ENCODE peak calls at places on chromosomes 6 and 20, in five cellular contexts. Y, C, G, B and M are unnamed samples.

GRCh38 chr6:138577151-138577915 is 78.0 kb upstream of the NHSL1 start:
- DNase-seq in G (no peak), C (no peak), B (no peak), Y (peak), M (peak)

GRCh38 chr20:58890073-58890453 is 37.5 kb downstream of the GNAS start:
- DNase-seq in B (no peak), Y (no peak), C (no peak), G (no peak), M (no peak)

GRCh38 chr6:105981002-105981887 is 104.9 kb upstream of the PRDM1 start:
- DNase-seq in G (no peak), Y (no peak), C (peak), B (no peak), M (peak)

GRCh38 chr20:51767018-51767866 is 948 bp downstream of the ATP9A start:
- DNase-seq in C (peak), G (peak), B (peak), Y (peak), M (peak)

GRCh38 chr6:50145125-50145524 is 95.4 kb upstream of the DEFB112 start:
- DNase-seq in C (no peak), G (no peak), Y (no peak), B (no peak), M (no peak)

GRCh38 chr20:11582073-11582472 is 335.6 kb upstream of the BTBD3 start:
- DNase-seq in G (no peak), Y (no peak), C (no peak), B (no peak), M (no peak)

GRCh38 chr6:44237813-44238433 is 9.0 kb upstream of the HSP90AB1 start:
- DNase-seq in Y (peak), B (peak), G (peak), C (peak), M (peak)

GRCh38 chr20:38842558-38842981 is 37.1 kb downstream of the PPP1R16B start:
- DNase-seq in G (no peak), C (no peak), B (no peak), Y (peak), M (peak)

GRCh38 chr6:40931927-40932326 is 107.1 kb downstream of the UNC5CL start:
- DNase-seq in Y (no peak), B (no peak), C (no peak), G (no peak), M (no peak)

GRCh38 chr20:20024942-20025341 is 7.8 kb downstream of the NAA20 start:
- DNase-seq in Y (no peak), G (no peak), B (no peak), C (no peak), M (no peak)

GRCh38 chr20:17520583-17520982 is 10.6 kb downstream of the BFSP1 start:
- DNase-seq in C (no peak), G (no peak), Y (no peak), B (no peak), M (no peak)

GRCh38 chr20:41242352-41242751 is 75.2 kb downstream of the ZHX3 start:
- DNase-seq in G (no peak), B (no peak), Y (no peak), C (no peak), M (no peak)

GRCh38 chr6:112330877-112331260 is 16.3 kb upstream of the RFPL4B start:
- DNase-seq in Y (no peak), G (no peak), B (no peak), C (no peak), M (no peak)

GRCh38 chr20:13671500-13672288 is 33.0 kb upstream of the TASP1 start:
- DNase-seq in C (no peak), G (no peak), B (no peak), Y (no peak), M (no peak)

GRCh38 chr6:169501128-169501527 is 200.7 kb downstream of the WDR27 start:
- DNase-seq in Y (no peak), C (no peak), B (no peak), G (no peak), M (no peak)

GRCh38 chr20:60268502-60268901 is 310.3 kb downstream of the CDH26 start:
- DNase-seq in Y (no peak), G (no peak), C (no peak), B (no peak), M (no peak)

GRCh38 chr20:3741846-3742458 is 9.5 kb downstream of the HSPA12B start:
- DNase-seq in G (no peak), Y (no peak), C (no peak), B (no peak), M (no peak)

GRCh38 chr20:51804754-51805153 is 2.4 kb upstream of the SALL4 start:
- DNase-seq in B (no peak), G (no peak), C (no peak), Y (no peak), M (no peak)

GRCh38 chr6:149891259-149891658 is 6.7 kb downstream of the RAET1E start:
- DNase-seq in G (no peak), C (no peak), Y (no peak), B (no peak), M (no peak)

GRCh38 chr6:161837854-161838253 is 564.0 kb upstream of the AGPAT4 start:
- DNase-seq in C (no peak), B (no peak), Y (no peak), G (no peak), M (no peak)

GRCh38 chr6:56902551-56903464 is 52.1 kb upstream of the BEND6 start:
- DNase-seq in B (no peak), G (no peak), C (no peak), Y (peak), M (peak)

GRCh38 chr6:109794201-109794926 is 103.3 kb downstream of the FIG4 start:
- DNase-seq in B (no peak), G (no peak), Y (no peak), C (no peak), M (no peak)

GRCh38 chr6:52300489-52300931 is 16.0 kb upstream of the MCM3 start:
- DNase-seq in B (no peak), Y (no peak), C (no peak), G (no peak), M (no peak)

GRCh38 chr6:107665386-107665785 is 158.7 kb downstream of the SCML4 start:
- DNase-seq in B (no peak), Y (no peak), G (no peak), C (no peak), M (no peak)

GRCh38 chr6:44177691-44178423 is 19.2 kb downstream of the CAPN11 start:
- DNase-seq in C (no peak), B (no peak), G (no peak), Y (no peak), M (no peak)

GRCh38 chr20:25084616-25085187 is 2.8 kb upstream of the VSX1 start:
- DNase-seq in G (no peak), C (peak), B (no peak), Y (no peak), M (no peak)

GRCh38 chr6:44487002-44487401 is 99.5 kb downstream of the CDC5L start:
- DNase-seq in G (no peak), B (no peak), Y (no peak), C (no peak), M (no peak)

GRCh38 chr6:163491901-163492300 is 77.4 kb downstream of the QKI start:
- DNase-seq in C (no peak), G (no peak), B (no peak), Y (no peak), M (no peak)

GRCh38 chr20:32600681-32601237 is 15.6 kb upstream of the NOL4L start:
- DNase-seq in C (no peak), G (no peak), Y (no peak), B (no peak), M (peak)

GRCh38 chr6:130625825-130626500 is 201.2 kb upstream of the SMLR1 start:
- DNase-seq in C (no peak), Y (peak), G (no peak), B (no peak), M (peak)

GRCh38 chr6:52146851-52147445 is 39.2 kb upstream of the IL17A start:
- DNase-seq in G (no peak), Y (no peak), C (no peak), B (no peak), M (no peak)

GRCh38 chr6:134698228-134698627 is 251.7 kb downstream of the ALDH8A1 start:
- DNase-seq in Y (no peak), G (no peak), B (no peak), C (no peak), M (no peak)

GRCh38 chr20:22583773-22584629 is at the start of gene FOXA2:
- DNase-seq in B (no peak), Y (no peak), G (peak), C (peak), M (no peak)

GRCh38 chr6:3393796-3394195 is 63.1 kb downstream of the SLC22A23 start:
- DNase-seq in G (no peak), B (no peak), C (no peak), Y (no peak), M (no peak)

GRCh38 chr6:70108230-70108629 is 194.7 kb downstream of the COL9A1 start:
- DNase-seq in G (no peak), B (peak), Y (peak), C (no peak), M (peak)

GRCh38 chr6:138397128-138397814 is 6.8 kb upstream of the HEBP2 start:
- DNase-seq in C (no peak), G (no peak), Y (no peak), B (no peak), M (no peak)

GRCh38 chr6:68559052-68559451 is 76.0 kb upstream of the ADGRB3 start:
- DNase-seq in Y (no peak), B (no peak), G (no peak), C (no peak), M (no peak)

GRCh38 chr6:46287043-46287442 is 116.3 kb upstream of the ENPP5 start:
- DNase-seq in G (no peak), B (no peak), Y (no peak), C (no peak), M (no peak)

GRCh38 chr6:46276571-46277142 is 105.9 kb upstream of the ENPP5 start:
- DNase-seq in C (no peak), B (no peak), G (no peak), Y (no peak), M (no peak)

GRCh38 chr6:46284472-46284871 is 113.7 kb upstream of the ENPP5 start:
- DNase-seq in B (no peak), Y (no peak), C (no peak), G (no peak), M (no peak)

GRCh38 chr6:46279874-46280273 is 109.1 kb upstream of the ENPP5 start:
- DNase-seq in Y (no peak), B (no peak), G (no peak), C (no peak), M (no peak)

GRCh38 chr6:46281110-46281509 is 110.3 kb upstream of the ENPP5 start:
- DNase-seq in G (no peak), Y (no peak), B (no peak), C (no peak), M (no peak)
- TF ChIP-seq CTCF in G (no peak), Y (no peak), B (no peak), C (no peak), M (no peak)

GRCh38 chr6:90216081-90216977 is 80.3 kb downstream of the BACH2 start:
- DNase-seq in C (peak), B (no peak), Y (no peak), G (no peak), M (peak)
- TF ChIP-seq CTCF in C (no peak), B (no peak), Y (no peak), G (no peak), M (no peak)

GRCh38 chr6:30686908-30687658 is 638 bp upstream of the PPP1R18 start:
- DNase-seq in B (peak), C (peak), Y (peak), G (peak), M (peak)

GRCh38 chr6:30684386-30685156 is 1.9 kb downstream of the PPP1R18 start:
- DNase-seq in G (no peak), Y (peak), B (no peak), C (no peak), M (peak)

GRCh38 chr6:30683980-30684338 is 2.5 kb downstream of the PPP1R18 start:
- DNase-seq in B (no peak), G (no peak), Y (no peak), C (no peak), M (no peak)

GRCh38 chr6:30685977-30686907 is at the start of gene PPP1R18:
- DNase-seq in C (peak), Y (peak), B (no peak), G (peak), M (peak)

GRCh38 chr6:30685157-30685976 is 1.1 kb downstream of the PPP1R18 start:
- DNase-seq in C (no peak), G (no peak), Y (peak), B (no peak), M (no peak)
- TF ChIP-seq CTCF in C (no peak), G (no peak), Y (peak), B (no peak), M (peak)

GRCh38 chr6:25249133-25249532 is 30.0 kb upstream of the CARMIL1 start:
- DNase-seq in G (no peak), Y (no peak), B (no peak), C (no peak), M (no peak)

GRCh38 chr6:25239498-25239897 is 39.7 kb upstream of the CARMIL1 start:
- DNase-seq in G (no peak), B (no peak), C (no peak), Y (no peak), M (no peak)

GRCh38 chr6:25242567-25242966 is 36.6 kb upstream of the CARMIL1 start:
- DNase-seq in B (no peak), C (no peak), Y (no peak), G (no peak), M (no peak)

GRCh38 chr6:25248100-25248499 is 31.1 kb upstream of the CARMIL1 start:
- DNase-seq in C (no peak), Y (no peak), B (no peak), G (no peak), M (no peak)

DNA sequence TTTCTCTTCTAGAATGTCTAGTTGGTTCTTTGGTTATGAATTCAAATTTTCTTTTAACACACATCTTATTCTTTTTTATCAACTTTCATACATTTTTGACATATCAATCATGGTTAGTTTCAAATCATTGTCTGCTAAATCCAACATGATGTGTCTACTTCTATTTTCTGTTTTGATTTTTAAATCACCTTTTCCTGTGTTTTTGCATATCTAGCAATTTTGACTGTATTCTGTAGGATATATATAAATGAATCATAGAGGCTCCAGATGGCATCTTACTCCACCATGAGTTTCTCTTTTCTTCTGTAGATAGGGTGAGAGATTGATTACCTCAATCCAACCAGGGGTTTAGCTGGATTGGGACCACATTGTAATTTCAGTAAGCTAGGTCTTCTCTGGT is 34.3 kb upstream of the CARMIL1 start:
- DNase-seq in B (no peak), Y (no peak), G (no peak), C (no peak), M (no peak)
- TF ChIP-seq CTCF in B (no peak), Y (no peak), G (no peak), C (no peak), M (no peak)

GRCh38 chr6:24829657-24830056 is 30.9 kb upstream of the ARMH2 start:
- DNase-seq in G (no peak), Y (no peak), B (no peak), C (no peak), M (no peak)
- TF ChIP-seq CTCF in G (no peak), Y (no peak), B (no peak), C (no peak), M (no peak)

DNA sequence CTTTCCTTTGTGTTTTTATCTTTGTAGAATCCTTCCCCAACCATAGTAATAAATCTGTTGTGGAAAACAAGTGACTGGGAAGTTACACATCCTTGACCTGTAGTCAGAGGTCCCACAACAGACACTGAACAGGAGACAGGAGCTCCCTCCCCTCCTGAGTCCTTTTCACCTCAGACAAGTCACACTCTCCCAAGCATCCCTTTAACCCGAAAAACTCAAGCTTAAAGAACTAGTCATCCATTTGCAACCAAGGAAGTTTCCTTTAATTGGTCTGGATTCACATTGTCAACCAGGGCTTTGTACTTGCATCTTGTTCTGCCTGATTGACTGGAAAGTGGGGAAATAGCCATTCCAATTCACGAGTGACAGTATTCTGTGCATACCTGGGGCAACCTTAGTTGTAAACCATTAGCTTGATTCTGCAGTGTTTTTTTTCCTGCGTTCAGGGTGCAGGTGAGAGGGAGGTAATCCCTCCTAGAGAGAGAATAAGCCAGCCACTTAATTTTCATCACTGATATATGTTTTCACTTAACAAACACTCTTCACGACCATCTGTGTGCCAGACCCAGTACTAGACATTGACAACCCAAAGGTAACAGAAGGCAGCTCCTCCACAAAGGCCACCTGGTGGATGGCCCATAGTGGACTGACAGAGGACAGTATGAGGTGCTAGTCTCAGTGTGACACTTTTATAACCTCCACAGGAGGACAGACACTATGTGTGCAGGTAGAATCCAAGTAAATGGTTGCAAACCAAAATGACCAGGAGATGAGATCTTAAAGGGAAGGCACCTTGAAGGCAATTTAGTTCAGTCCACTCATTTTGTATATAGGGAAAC is 112.4 kb downstream of the SLX4IP start:
- DNase-seq in B (no peak), Y (no peak), G (no peak), C (no peak), M (no peak)
- TF ChIP-seq CTCF in B (no peak), Y (no peak), G (no peak), C (no peak), M (no peak)

GRCh38 chr6:23176883-23177282 is 607.5 kb downstream of the HDGFL1 start:
- DNase-seq in C (peak), G (no peak), Y (no peak), B (no peak), M (no peak)
- TF ChIP-seq CTCF in C (peak), G (no peak), Y (no peak), B (no peak), M (no peak)

GRCh38 chr6:33250731-33251130 is 20.9 kb downstream of the VPS52 start:
- DNase-seq in Y (no peak), B (no peak), C (no peak), G (no peak), M (no peak)

GRCh38 chr6:33248932-33249731 is 22.5 kb downstream of the VPS52 start:
- DNase-seq in B (peak), C (peak), G (peak), Y (peak), M (peak)

GRCh38 chr6:33249732-33250625 is 21.7 kb downstream of the VPS52 start:
- DNase-seq in Y (no peak), C (no peak), G (no peak), B (no peak), M (peak)

GRCh38 chr6:33247977-33248642 is 23.6 kb downstream of the VPS52 start:
- DNase-seq in B (peak), C (peak), G (peak), Y (peak), M (peak)

GRCh38 chr6:33248643-33248931 is 23.1 kb downstream of the VPS52 start:
- DNase-seq in G (no peak), B (no peak), Y (no peak), C (no peak), M (peak)
- TF ChIP-seq CTCF in G (peak), B (peak), Y (peak), C (no peak), M (no peak)

GRCh38 chr20:46709055-46709458 is 392 bp upstream of the SLC2A10 start:
- DNase-seq in G (no peak), B (no peak), Y (no peak), C (no peak), M (no peak)

GRCh38 chr20:46708172-46708860 is 1.1 kb upstream of the SLC2A10 start:
- DNase-seq in Y (no peak), C (peak), G (no peak), B (no peak), M (no peak)

GRCh38 chr20:46710149-46710913 is 882 bp downstream of the SLC2A10 start:
- DNase-seq in C (no peak), G (no peak), B (no peak), Y (no peak), M (no peak)

GRCh38 chr20:46712056-46712636 is 2.7 kb downstream of the SLC2A10 start:
- DNase-seq in C (no peak), B (no peak), Y (no peak), G (no peak), M (no peak)

GRCh38 chr20:46709459-46710148 is at the start of gene SLC2A10:
- DNase-seq in C (peak), B (peak), Y (peak), G (peak), M (peak)
- TF ChIP-seq CTCF in C (no peak), B (no peak), Y (no peak), G (peak), M (no peak)